ENCODE peak calls at places on chromosomes 16 and 17, in eight cellular contexts. W is stimulated activated CD4-positive, alpha-beta T cell treated with anti-CD3 and anti-CD28 coated beads, Interleukin-4, amount 100 ng/mL, for 1 hour; O is cardiac fibroblast; J is foreskin fibroblast; B is RCC 7860; K is brain pericyte; F is iris pigment epithelial cell; L is activated gamma-delta T cell treated with anti-CD3 and anti-CD28 coated beads, Interleukin-2, amount 50 U/mL, for 16 hours. Z is an unnamed sample.

GRCh38 chr17:4948997-4949320 is 629 bp upstream of the PFN1 start:
- DNase-seq in W (peak), O (peak), J (peak), B (peak), K (no peak), F (peak), L (peak), Z (peak)

GRCh38 chr16:28196331-28196987 is 15.3 kb downstream of the XPO6 start:
- DNase-seq in W (no peak), O (no peak), J (no peak), B (no peak), K (no peak), F (no peak), L (no peak), Z (no peak)

GRCh38 chr17:73795730-73796129 is 151.5 kb upstream of the SDK2 start:
- DNase-seq in W (no peak), O (no peak), J (no peak), B (no peak), K (no peak), F (no peak), L (no peak), Z (no peak)

GRCh38 chr16:4345439-4346204 is 5.5 kb downstream of the PAM16 start:
- DNase-seq in W (no peak), O (no peak), J (no peak), B (no peak), K (no peak), F (peak), L (no peak), Z (no peak)

GRCh38 chr17:60573139-60573975 is 26.6 kb upstream of the PPM1D start:
- DNase-seq in W (no peak), O (peak), J (no peak), B (peak), K (no peak), F (peak), L (no peak), Z (no peak)

GRCh38 chr17:70314096-70314495 is 144.8 kb downstream of the KCNJ2 start:
- DNase-seq in W (no peak), O (no peak), J (no peak), B (no peak), K (no peak), F (peak), L (no peak), Z (no peak)

GRCh38 chr16:48909231-48909630 is 299.3 kb upstream of the N4BP1 start:
- DNase-seq in W (no peak), O (no peak), J (no peak), B (no peak), K (no peak), F (no peak), L (no peak), Z (no peak)

GRCh38 chr17:45040459-45040858 is 11.0 kb downstream of the DCAKD start:
- DNase-seq in W (no peak), O (no peak), J (no peak), B (no peak), K (no peak), F (no peak), L (no peak), Z (no peak)

GRCh38 chr17:12591336-12591735 is 74.4 kb upstream of the MYOCD start:
- DNase-seq in W (no peak), O (no peak), J (peak), B (no peak), K (no peak), F (peak), L (no peak), Z (no peak)

GRCh38 chr16:1494129-1494640 is 1.0 kb downstream of the TELO2 start:
- DNase-seq in W (no peak), O (peak), J (peak), B (peak), K (peak), F (peak), L (no peak), Z (peak)

GRCh38 chr16:80802902-80803301 is 1.5 kb downstream of the CDYL2 start:
- DNase-seq in W (no peak), O (no peak), J (no peak), B (no peak), K (no peak), F (no peak), L (no peak), Z (no peak)

GRCh38 chr16:73878616-73879015 is 418.0 kb upstream of the PSMD7 start:
- DNase-seq in W (no peak), O (peak), J (peak), B (peak), K (peak), F (peak), L (no peak), Z (peak)

GRCh38 chr16:67277294-67277998 is 1.9 kb upstream of the PLEKHG4 start:
- DNase-seq in W (no peak), O (peak), J (peak), B (peak), K (peak), F (peak), L (no peak), Z (peak)

GRCh38 chr17:79953335-79953734 is 82.3 kb downstream of the TBC1D16 start:
- DNase-seq in W (no peak), O (no peak), J (no peak), B (no peak), K (no peak), F (no peak), L (no peak), Z (no peak)

GRCh38 chr16:77836801-77837200 is 48.4 kb downstream of the VAT1L start:
- DNase-seq in W (no peak), O (no peak), J (no peak), B (no peak), K (no peak), F (no peak), L (no peak), Z (no peak)

GRCh38 chr16:22670044-22670536 is 143.9 kb upstream of the HS3ST2 start:
- DNase-seq in W (no peak), O (no peak), J (no peak), B (no peak), K (no peak), F (peak), L (no peak), Z (no peak)

GRCh38 chr16:70739389-70739788 is 53.5 kb upstream of the MTSS2 start:
- DNase-seq in W (no peak), O (no peak), J (no peak), B (no peak), K (no peak), F (no peak), L (no peak), Z (no peak)

GRCh38 chr16:27638833-27639587 is 89.1 kb downstream of the KATNIP start:
- DNase-seq in W (no peak), O (no peak), J (no peak), B (no peak), K (no peak), F (no peak), L (no peak), Z (no peak)

GRCh38 chr17:72125226-72125651 is 4.4 kb downstream of the SOX9 start:
- DNase-seq in W (no peak), O (peak), J (no peak), B (no peak), K (no peak), F (no peak), L (no peak), Z (no peak)

GRCh38 chr16:23640669-23640958 is 496 bp downstream of the PALB2 start:
- DNase-seq in W (peak), O (no peak), J (no peak), B (no peak), K (no peak), F (peak), L (no peak), Z (no peak)

GRCh38 chr16:84045001-84045817 is 2.6 kb upstream of the SLC38A8 start:
- DNase-seq in W (no peak), O (no peak), J (no peak), B (no peak), K (no peak), F (no peak), L (no peak), Z (no peak)

GRCh38 chr16:15055141-15056053 is 477 bp downstream of the NTAN1 start:
- DNase-seq in W (peak), O (peak), J (no peak), B (no peak), K (no peak), F (peak), L (peak), Z (no peak)

GRCh38 chr17:21677126-21677910 is 15.0 kb upstream of the KCNJ18 start:
- DNase-seq in W (no peak), O (no peak), J (no peak), B (no peak), K (no peak), F (no peak), L (no peak), Z (no peak)

GRCh38 chr17:11330871-11331270 is 89.9 kb downstream of the SHISA6 start:
- DNase-seq in W (no peak), O (peak), J (no peak), B (no peak), K (peak), F (peak), L (no peak), Z (no peak)

GRCh38 chr16:67481561-67482259 is 753 bp upstream of the ATP6V0D1 start:
- DNase-seq in W (peak), O (peak), J (no peak), B (no peak), K (no peak), F (peak), L (no peak), Z (no peak)

GRCh38 chr17:72164340-72164739 is 43.5 kb downstream of the SOX9 start:
- DNase-seq in W (no peak), O (peak), J (no peak), B (no peak), K (no peak), F (no peak), L (no peak), Z (no peak)

GRCh38 chr17:6437956-6438355 is 3.0 kb upstream of the AIPL1 start:
- DNase-seq in W (no peak), O (no peak), J (no peak), B (no peak), K (no peak), F (no peak), L (no peak), Z (no peak)

GRCh38 chr17:9959377-9959981 is 54.4 kb upstream of the RCVRN start:
- DNase-seq in W (peak), O (peak), J (peak), B (peak), K (no peak), F (peak), L (peak), Z (no peak)

GRCh38 chr16:23125277-23125676 is 24.0 kb downstream of the USP31 start:
- DNase-seq in W (no peak), O (peak), J (no peak), B (no peak), K (no peak), F (no peak), L (no peak), Z (no peak)

GRCh38 chr16:84302111-84302954 is 7.7 kb downstream of the WFDC1 start:
- DNase-seq in W (no peak), O (no peak), J (no peak), B (no peak), K (no peak), F (no peak), L (no peak), Z (no peak)

GRCh38 chr17:59607061-59607460 is 12.6 kb upstream of the CLTC start:
- DNase-seq in W (no peak), O (no peak), J (no peak), B (no peak), K (no peak), F (no peak), L (no peak), Z (no peak)

GRCh38 chr17:82277851-82278250 is 4.4 kb upstream of the CSNK1D start:
- DNase-seq in W (no peak), O (no peak), J (no peak), B (no peak), K (no peak), F (no peak), L (no peak), Z (no peak)

GRCh38 chr16:78893340-78893739 is 707.2 kb downstream of the MAF start:
- DNase-seq in W (no peak), O (no peak), J (no peak), B (no peak), K (no peak), F (no peak), L (no peak), Z (no peak)

GRCh38 chr17:45980855-45981254 is 18.2 kb upstream of the STH start:
- DNase-seq in W (no peak), O (no peak), J (no peak), B (no peak), K (no peak), F (no peak), L (no peak), Z (no peak)

GRCh38 chr16:58449768-58450167 is 50.2 kb upstream of the NDRG4 start:
- DNase-seq in W (no peak), O (no peak), J (no peak), B (no peak), K (no peak), F (no peak), L (no peak), Z (no peak)

Z was measured in GM04504.